ENCODE peak calls at places on chromosomes 5 and 9, in eight cellular contexts. G is BE2C; M is effector memory CD4-positive, alpha-beta T cell; F is pancreas; N is AG10803; B is brain microvascular endothelial cell; E is prostate gland; Z is Caco-2. U is an unnamed sample.

GRCh38 chr5:73125289-73125688 is 4.9 kb downstream of the TMEM171 start:
- DNase-seq in G (no peak), M (no peak), F (no peak), N (no peak), B (no peak), E (no peak), Z (no peak), U (no peak)

GRCh38 chr9:35826071-35826701 is 2.3 kb downstream of the FAM221B start:
- DNase-seq in G (peak), M (no peak), F (peak), N (peak), B (peak), E (peak), Z (no peak), U (peak)

GRCh38 chr9:98378206-98379193 is 123.1 kb upstream of the TBC1D2 start:
- DNase-seq in G (no peak), M (no peak), F (no peak), N (peak), B (no peak), E (no peak), Z (no peak), U (no peak)

GRCh38 chr5:71887680-71888079 is 168.6 kb downstream of the CARTPT start:
- DNase-seq in G (no peak), M (no peak), F (no peak), N (peak), B (peak), E (no peak), Z (no peak), U (peak)

GRCh38 chr5:67465556-67466206 is 269.1 kb upstream of the CD180 start:
- DNase-seq in G (no peak), M (no peak), F (no peak), N (peak), B (no peak), E (no peak), Z (no peak), U (no peak)

GRCh38 chr5:41875121-41875520 is 4.9 kb upstream of the OXCT1 start:
- DNase-seq in G (no peak), M (no peak), F (no peak), N (no peak), B (no peak), E (no peak), Z (no peak), U (no peak)

GRCh38 chr5:17020586-17021362 is 84.7 kb upstream of the MYO10 start:
- DNase-seq in G (no peak), M (no peak), F (no peak), N (no peak), B (no peak), E (no peak), Z (no peak), U (no peak)

GRCh38 chr5:118863345-118863744 is 125.0 kb downstream of the DTWD2 start:
- DNase-seq in G (no peak), M (no peak), F (no peak), N (no peak), B (no peak), E (no peak), Z (no peak), U (peak)

GRCh38 chr5:15031180-15031579 is 159.6 kb upstream of the ANKH start:
- DNase-seq in G (no peak), M (no peak), F (no peak), N (no peak), B (no peak), E (no peak), Z (no peak), U (no peak)

GRCh38 chr5:116442095-116442534 is 132.5 kb downstream of the SEMA6A start:
- DNase-seq in G (peak), M (no peak), F (peak), N (peak), B (no peak), E (no peak), Z (no peak), U (peak)

GRCh38 chr5:38601843-38602424 is 45.5 kb upstream of the LIFR start:
- DNase-seq in G (no peak), M (no peak), F (no peak), N (no peak), B (peak), E (no peak), Z (no peak), U (peak)

GRCh38 chr5:7714697-7715096 is 136.2 kb downstream of the CFAP90 start:
- DNase-seq in G (no peak), M (no peak), F (no peak), N (no peak), B (no peak), E (no peak), Z (no peak), U (no peak)

GRCh38 chr5:170268884-170269283 is 28.7 kb downstream of the LCP2 start:
- DNase-seq in G (no peak), M (no peak), F (no peak), N (no peak), B (no peak), E (no peak), Z (no peak), U (no peak)

GRCh38 chr9:99272866-99273265 is 50.8 kb downstream of the SEC61B start:
- DNase-seq in G (no peak), M (no peak), F (no peak), N (no peak), B (no peak), E (no peak), Z (no peak), U (no peak)

GRCh38 chr9:27529316-27530278 is at the start of gene MOB3B:
- DNase-seq in G (peak), M (peak), F (peak), N (peak), B (peak), E (peak), Z (peak), U (peak)

GRCh38 chr9:27528278-27528885 is 1.2 kb downstream of the MOB3B start:
- DNase-seq in G (no peak), M (peak), F (peak), N (peak), B (peak), E (peak), Z (peak), U (peak)

GRCh38 chr9:27530915-27531762 is 1.5 kb upstream of the MOB3B start:
- DNase-seq in G (no peak), M (no peak), F (no peak), N (no peak), B (no peak), E (no peak), Z (no peak), U (no peak)

GRCh38 chr9:27528886-27529315 is 713 bp downstream of the MOB3B start:
- DNase-seq in G (peak), M (peak), F (peak), N (no peak), B (no peak), E (peak), Z (peak), U (peak)

GRCh38 chr9:27527702-27528277 is 1.8 kb downstream of the MOB3B start:
- DNase-seq in G (no peak), M (no peak), F (no peak), N (no peak), B (no peak), E (peak), Z (no peak), U (no peak)
- H3K4me3 ChIP-seq in G (no peak), M (peak), F (peak), N (peak), B (peak), E (peak), Z (peak), U (peak)

DNA sequence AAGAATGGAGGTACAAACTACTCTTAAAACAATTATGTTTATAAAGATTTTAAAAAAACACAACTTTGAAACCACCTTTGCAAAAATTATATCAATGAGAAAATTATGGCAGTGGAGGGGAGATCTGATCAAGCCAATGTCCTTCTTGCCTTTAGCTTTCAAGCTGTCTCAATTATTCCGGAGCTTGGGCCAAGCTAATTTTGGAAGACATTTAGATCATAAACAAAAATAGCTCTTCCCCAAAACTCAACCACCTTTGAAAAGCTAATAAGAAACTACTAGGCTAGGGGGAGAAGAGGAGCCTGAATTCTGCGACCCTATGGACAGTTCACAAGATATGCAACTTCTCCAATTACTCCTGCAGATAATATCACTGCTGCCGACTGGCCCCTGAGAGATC is 263.3 kb downstream of the ICE1 start:
- DNase-seq in G (no peak), M (no peak), F (no peak), N (no peak), B (no peak), E (no peak), Z (no peak), U (no peak)
- H3K4me3 ChIP-seq in G (no peak), M (no peak), F (no peak), N (no peak), B (no peak), E (no peak), Z (no peak), U (no peak)

DNA sequence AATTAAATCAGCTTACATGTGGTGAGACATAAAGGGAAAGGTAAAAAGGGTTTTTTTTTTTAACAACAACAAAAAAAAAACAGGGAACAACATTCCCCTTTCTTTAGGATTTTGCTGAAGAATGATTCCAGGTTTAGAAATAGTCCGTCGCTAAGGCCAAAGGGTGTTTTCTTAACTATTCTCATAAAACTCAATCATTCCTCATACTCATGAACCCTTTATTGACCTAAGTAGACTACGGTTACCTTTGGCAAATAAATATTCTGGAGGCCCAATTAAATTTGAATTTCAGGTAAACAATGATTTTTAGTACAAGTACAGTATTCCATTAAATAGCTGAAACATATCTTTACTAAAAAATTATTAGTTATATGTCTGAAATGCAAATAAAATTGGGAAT is 55.6 kb upstream of the CCNG1 start:
- DNase-seq in G (no peak), M (no peak), F (no peak), N (no peak), B (no peak), E (no peak), Z (no peak), U (no peak)
- H3K4me3 ChIP-seq in G (no peak), M (no peak), F (no peak), N (no peak), B (no peak), E (no peak), Z (no peak), U (no peak)

GRCh38 chr5:1341863-1342262 is 3.0 kb downstream of the CLPTM1L start:
- DNase-seq in G (no peak), M (no peak), F (no peak), N (no peak), B (no peak), E (no peak), Z (no peak), U (no peak)

GRCh38 chr5:1343931-1344901 is 683 bp downstream of the CLPTM1L start:
- DNase-seq in G (peak), M (no peak), F (peak), N (no peak), B (no peak), E (no peak), Z (no peak), U (peak)

GRCh38 chr5:1342268-1342667 is 2.6 kb downstream of the CLPTM1L start:
- DNase-seq in G (no peak), M (no peak), F (no peak), N (no peak), B (no peak), E (no peak), Z (no peak), U (no peak)

GRCh38 chr5:1344975-1345838 is at the start of gene CLPTM1L:
- DNase-seq in G (peak), M (peak), F (peak), N (peak), B (peak), E (peak), Z (peak), U (peak)

DNA sequence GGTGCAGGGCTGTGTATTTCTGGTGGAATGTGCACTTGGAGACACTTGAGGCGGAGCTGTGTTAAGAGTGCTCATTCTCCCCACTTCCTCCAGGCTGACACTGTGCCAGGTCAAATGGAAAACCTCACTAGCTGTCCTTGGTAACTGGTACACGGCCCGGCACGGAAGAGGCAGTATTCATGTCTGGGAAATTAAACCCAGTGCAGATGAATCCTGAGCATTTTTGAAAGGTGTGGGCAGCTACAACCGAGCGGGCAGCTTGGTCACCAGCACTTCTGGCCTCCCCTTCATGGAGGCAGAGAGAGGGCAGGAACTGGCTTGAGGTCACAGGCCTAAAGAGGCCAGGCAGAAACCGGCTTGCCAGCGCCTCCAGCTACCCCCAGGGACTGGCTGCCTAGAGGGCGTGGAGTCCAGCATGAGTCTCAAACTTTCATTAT is 1.6 kb downstream of the CLPTM1L start:
- DNase-seq in G (no peak), M (no peak), F (no peak), N (no peak), B (no peak), E (no peak), Z (no peak), U (no peak)
- H3K4me3 ChIP-seq in G (peak), M (no peak), F (peak), N (no peak), B (no peak), E (no peak), Z (no peak), U (no peak)

GRCh38 chr5:140869555-140869886 is 764 bp downstream of the PCDHA11 start:
- DNase-seq in G (no peak), M (no peak), F (no peak), N (no peak), B (no peak), E (no peak), Z (no peak), U (no peak)

GRCh38 chr5:140877262-140877581 is 2.1 kb downstream of the PCDHA12 start:
- DNase-seq in G (no peak), M (no peak), F (no peak), N (no peak), B (no peak), E (no peak), Z (no peak), U (no peak)

GRCh38 chr5:140870221-140871201 is 1.8 kb downstream of the PCDHA11 start:
- DNase-seq in G (no peak), M (no peak), F (no peak), N (no peak), B (no peak), E (no peak), Z (no peak), U (no peak)

GRCh38 chr5:140875085-140876065 is at the start of gene PCDHA12:
- DNase-seq in G (no peak), M (no peak), F (no peak), N (no peak), B (no peak), E (no peak), Z (no peak), U (no peak)
- H3K4me3 ChIP-seq in G (no peak), M (no peak), F (peak), N (no peak), B (no peak), E (no peak), Z (no peak), U (no peak)

GRCh38 chr5:93805616-93806393 is 64.4 kb upstream of the POU5F2 start:
- DNase-seq in G (no peak), M (no peak), F (no peak), N (no peak), B (no peak), E (no peak), Z (no peak), U (no peak)

DNA sequence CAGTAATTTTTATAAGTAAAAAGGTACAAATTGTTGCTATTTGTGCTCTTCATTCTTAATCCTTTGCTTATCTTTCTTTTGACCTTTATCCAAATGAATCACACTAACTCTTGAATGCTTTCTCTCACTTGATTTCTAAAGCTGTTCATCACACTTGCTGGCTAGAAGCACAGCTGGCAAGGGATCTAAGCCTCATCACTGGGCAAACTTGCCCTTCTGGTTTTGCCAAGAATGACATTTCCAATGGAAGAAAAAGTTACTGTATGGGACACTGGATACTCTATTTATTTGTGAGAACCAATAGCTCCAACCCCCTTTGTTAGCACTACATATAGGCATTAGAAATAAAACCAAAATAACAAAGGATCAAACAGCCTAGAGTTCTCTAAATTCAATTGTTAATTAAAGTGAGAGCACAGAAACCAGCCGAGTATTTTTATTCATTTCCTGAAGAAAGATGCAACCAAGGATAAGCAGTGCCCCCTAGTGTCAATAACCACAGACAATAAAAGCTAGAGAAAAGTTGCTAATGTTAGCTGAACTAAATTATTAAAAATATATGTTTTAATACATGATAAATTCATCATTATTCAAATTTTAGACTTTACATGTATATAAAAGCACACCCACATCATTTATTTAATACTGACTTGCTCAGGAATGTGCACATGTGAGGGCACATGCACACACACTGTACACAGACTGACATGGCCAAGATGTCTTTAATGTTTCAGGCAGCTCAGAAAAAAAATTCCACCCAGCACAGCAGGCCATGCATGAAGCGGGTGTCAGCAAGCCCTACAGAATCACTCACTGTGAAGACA is 59.8 kb upstream of the POU5F2 start:
- DNase-seq in G (peak), M (no peak), F (peak), N (peak), B (peak), E (peak), Z (no peak), U (peak)
- H3K4me3 ChIP-seq in G (peak), M (no peak), F (no peak), N (no peak), B (no peak), E (no peak), Z (no peak), U (no peak)

GRCh38 chr5:34916518-34916917 is 1.0 kb downstream of the BRIX1 start:
- DNase-seq in G (no peak), M (no peak), F (no peak), N (no peak), B (no peak), E (no peak), Z (no peak), U (no peak)

GRCh38 chr5:34915856-34916192 is 313 bp downstream of the BRIX1 start:
- DNase-seq in G (no peak), M (no peak), F (no peak), N (no peak), B (no peak), E (no peak), Z (no peak), U (no peak)

GRCh38 chr5:34915139-34915855 is at the start of the genes BRIX1 and RAD1:
- DNase-seq in G (peak), M (peak), F (peak), N (peak), B (peak), E (peak), Z (peak), U (peak)

GRCh38 chr5:34919077-34919476 is 3.6 kb downstream of the BRIX1 start:
- DNase-seq in G (no peak), M (no peak), F (no peak), N (no peak), B (no peak), E (no peak), Z (no peak), U (no peak)

GRCh38 chr5:34918025-34918424 is 2.5 kb downstream of the BRIX1 start:
- DNase-seq in G (no peak), M (no peak), F (no peak), N (no peak), B (no peak), E (no peak), Z (no peak), U (no peak)
- H3K4me3 ChIP-seq in G (no peak), M (no peak), F (no peak), N (no peak), B (no peak), E (no peak), Z (no peak), U (no peak)

GRCh38 chr5:56610093-56610698 is 205.2 kb upstream of the MAP3K1 start:
- DNase-seq in G (no peak), M (no peak), F (no peak), N (no peak), B (no peak), E (no peak), Z (no peak), U (peak)

GRCh38 chr5:56612353-56612752 is 203.0 kb upstream of the MAP3K1 start:
- DNase-seq in G (no peak), M (no peak), F (no peak), N (no peak), B (no peak), E (no peak), Z (no peak), U (no peak)

GRCh38 chr5:56615750-56616149 is 199.6 kb upstream of the MAP3K1 start:
- DNase-seq in G (no peak), M (no peak), F (no peak), N (no peak), B (no peak), E (peak), Z (no peak), U (no peak)

GRCh38 chr5:56616454-56617160 is 198.7 kb upstream of the MAP3K1 start:
- DNase-seq in G (no peak), M (no peak), F (no peak), N (no peak), B (no peak), E (peak), Z (no peak), U (no peak)

DNA sequence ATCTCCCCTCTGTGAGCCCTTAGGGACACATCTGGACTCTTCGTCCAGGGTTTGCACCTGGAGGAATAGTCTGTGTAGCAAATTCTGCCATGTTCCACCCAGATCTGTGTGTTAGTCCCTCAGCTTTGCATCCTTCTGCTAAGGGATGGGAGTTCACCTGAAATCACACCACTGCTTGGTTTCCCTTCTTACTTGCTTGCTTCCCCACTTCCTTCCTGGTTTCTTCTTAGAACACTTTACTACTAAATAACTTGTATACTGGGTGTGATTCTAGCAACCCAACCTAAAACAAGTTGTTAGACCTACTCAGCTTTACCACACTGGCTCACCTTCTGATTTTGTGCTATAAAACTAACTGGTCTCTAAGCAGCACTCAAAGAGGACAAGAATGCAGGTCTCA is 202.6 kb upstream of the MAP3K1 start:
- DNase-seq in G (no peak), M (no peak), F (no peak), N (no peak), B (no peak), E (no peak), Z (no peak), U (no peak)
- H3K4me3 ChIP-seq in G (no peak), M (peak), F (no peak), N (no peak), B (no peak), E (no peak), Z (no peak), U (no peak)

DNA sequence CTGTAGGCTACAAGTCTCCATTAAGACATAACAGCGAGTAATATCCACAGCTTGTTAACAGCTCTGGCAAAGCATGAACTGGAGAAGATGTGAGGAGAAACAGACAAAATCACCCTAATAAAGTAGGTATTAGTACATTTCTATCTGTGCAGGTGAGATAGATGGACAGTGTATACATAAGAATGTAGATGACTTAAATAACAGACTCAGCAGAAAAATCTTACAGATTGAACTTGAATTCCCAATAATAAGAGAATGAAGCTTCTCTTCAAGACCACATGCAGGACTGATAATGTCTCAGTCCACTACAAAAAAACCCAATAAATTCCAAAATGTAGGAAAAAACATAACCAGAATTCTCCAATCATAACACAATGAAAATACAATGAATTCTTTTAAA is 153.0 kb downstream of the IRX2 start:
- DNase-seq in G (no peak), M (no peak), F (no peak), N (no peak), B (no peak), E (no peak), Z (no peak), U (no peak)
- H3K4me3 ChIP-seq in G (no peak), M (no peak), F (no peak), N (no peak), B (no peak), E (no peak), Z (no peak), U (no peak)

U was measured in epithelial cell of esophagus.